ENCODE peak calls at places on chromosomes 3 and 15, in four cellular contexts. Y is GM12878, M is K562, G is HepG2. X is an unnamed sample.

GRCh38 chr15:85473455-85473854 is 93.1 kb downstream of the AKAP13 start:
- DNase-seq in Y (no peak), M (no peak), G (no peak), X (no peak)

GRCh38 chr15:34182942-34183341 is 27.0 kb downstream of the KATNBL1 start:
- DNase-seq in Y (no peak), M (no peak), G (no peak), X (no peak)

GRCh38 chr15:37824717-37825382 is 109.6 kb upstream of the TMCO5A start:
- DNase-seq in Y (no peak), M (peak), G (peak), X (no peak)

GRCh38 chr3:54217828-54218227 is 95.5 kb downstream of the CACNA2D3 start:
- DNase-seq in Y (no peak), M (no peak), G (no peak), X (no peak)

GRCh38 chr3:150391200-150391599 is 16.9 kb upstream of the TSC22D2 start:
- DNase-seq in Y (no peak), M (peak), G (no peak), X (no peak)

GRCh38 chr3:189907803-189908202 is 212.9 kb downstream of the P3H2 start:
- DNase-seq in Y (no peak), M (no peak), G (no peak), X (no peak)

GRCh38 chr15:78620021-78620838 is 566 bp downstream of the CHRNA3 start:
- DNase-seq in Y (no peak), M (no peak), G (no peak), X (peak)

GRCh38 chr15:52922871-52923270 is 132.7 kb upstream of the ONECUT1 start:
- DNase-seq in Y (no peak), M (no peak), G (no peak), X (no peak)

GRCh38 chr3:80355144-80355543 is 587.3 kb upstream of the ROBO1 start:
- DNase-seq in Y (no peak), M (no peak), G (no peak), X (no peak)

GRCh38 chr3:112579697-112580096 is 17.9 kb downstream of the SLC35A5 start:
- DNase-seq in Y (no peak), M (no peak), G (no peak), X (no peak)

DNA sequence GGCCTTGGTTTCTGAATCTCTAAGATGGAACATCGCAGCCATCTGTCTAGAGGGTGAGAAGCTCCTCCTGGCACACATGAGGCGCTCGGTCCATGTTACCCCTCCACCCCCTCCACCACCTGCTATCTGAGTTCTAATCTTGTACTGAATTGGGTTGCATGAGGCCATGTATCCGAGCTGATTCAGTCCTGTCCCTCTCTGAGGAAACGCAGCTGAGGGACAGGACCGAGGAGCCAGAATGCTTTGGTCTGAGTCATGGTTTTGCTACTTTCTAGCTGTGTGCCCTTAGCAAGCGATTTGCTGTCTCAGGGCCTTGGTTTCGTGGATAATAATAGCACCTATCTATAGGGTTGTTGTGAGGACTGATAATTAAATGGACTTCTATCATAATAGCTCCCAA is 87.8 kb upstream of the SEC13 start:
- DNase-seq in Y (no peak), M (no peak), G (no peak), X (no peak)
- TF ChIP-seq TARDBP in Y (no peak), M (no peak), G (no peak), X (no peak)

GRCh38 chr3:99678023-99678422 is 39.6 kb downstream of the COL8A1 start:
- DNase-seq in Y (no peak), M (no peak), G (no peak), X (no peak)

GRCh38 chr3:99669879-99670555 is 31.6 kb downstream of the COL8A1 start:
- DNase-seq in Y (no peak), M (no peak), G (no peak), X (no peak)

GRCh38 chr3:99670556-99670950 is 32.2 kb downstream of the COL8A1 start:
- DNase-seq in Y (no peak), M (no peak), G (no peak), X (no peak)

GRCh38 chr3:99678926-99679325 is 40.5 kb downstream of the COL8A1 start:
- DNase-seq in Y (no peak), M (no peak), G (no peak), X (no peak)

GRCh38 chr3:99674086-99674789 is 35.8 kb downstream of the COL8A1 start:
- DNase-seq in Y (no peak), M (no peak), G (no peak), X (no peak)
- TF ChIP-seq TARDBP in Y (no peak), M (no peak), G (no peak), X (no peak)

DNA sequence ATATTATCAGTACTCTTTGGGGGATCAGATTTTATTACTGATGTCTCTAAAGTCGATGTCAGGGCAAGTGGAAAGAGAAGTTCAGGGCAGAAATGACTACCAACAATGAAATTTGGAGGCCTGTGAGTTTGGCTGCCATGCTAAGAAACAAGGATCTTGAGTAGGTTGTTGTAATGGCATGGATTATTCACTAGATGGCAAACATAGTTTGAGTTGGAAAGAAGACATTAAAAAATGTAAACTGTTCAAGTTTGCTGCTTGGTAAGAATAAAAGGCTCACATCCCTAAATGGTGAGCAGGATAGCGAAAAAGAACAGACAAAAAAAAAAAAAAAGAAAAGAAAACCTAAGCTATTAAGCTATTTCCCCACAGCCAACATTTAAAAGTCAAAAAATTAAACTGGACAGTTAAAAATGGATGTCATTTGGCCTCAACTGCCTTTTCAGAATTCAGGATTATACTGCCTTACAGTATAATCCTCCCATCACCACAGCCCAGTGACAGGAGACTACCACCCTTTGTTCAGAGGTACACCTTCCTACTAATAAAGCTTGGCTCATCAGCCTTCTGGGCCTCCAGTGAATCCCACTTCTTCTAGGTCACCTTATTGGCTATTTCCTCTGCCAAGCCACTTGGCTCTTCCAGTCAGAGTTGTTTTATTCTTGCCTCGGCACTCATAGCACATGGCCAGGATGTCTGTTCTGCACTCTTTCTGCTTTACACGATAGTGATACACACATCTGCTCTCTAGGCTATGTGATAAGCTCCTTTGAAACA is 163.7 kb downstream of the PLD1 start:
- DNase-seq in Y (no peak), M (peak), G (peak), X (peak)
- TF ChIP-seq TARDBP in Y (no peak), M (no peak), G (no peak), X (no peak)

GRCh38 chr15:62878070-62878469 is 164.5 kb upstream of the TPM1 start:
- DNase-seq in Y (no peak), M (no peak), G (no peak), X (no peak)
- TF ChIP-seq TARDBP in Y (no peak), M (no peak), G (no peak), X (no peak)

DNA sequence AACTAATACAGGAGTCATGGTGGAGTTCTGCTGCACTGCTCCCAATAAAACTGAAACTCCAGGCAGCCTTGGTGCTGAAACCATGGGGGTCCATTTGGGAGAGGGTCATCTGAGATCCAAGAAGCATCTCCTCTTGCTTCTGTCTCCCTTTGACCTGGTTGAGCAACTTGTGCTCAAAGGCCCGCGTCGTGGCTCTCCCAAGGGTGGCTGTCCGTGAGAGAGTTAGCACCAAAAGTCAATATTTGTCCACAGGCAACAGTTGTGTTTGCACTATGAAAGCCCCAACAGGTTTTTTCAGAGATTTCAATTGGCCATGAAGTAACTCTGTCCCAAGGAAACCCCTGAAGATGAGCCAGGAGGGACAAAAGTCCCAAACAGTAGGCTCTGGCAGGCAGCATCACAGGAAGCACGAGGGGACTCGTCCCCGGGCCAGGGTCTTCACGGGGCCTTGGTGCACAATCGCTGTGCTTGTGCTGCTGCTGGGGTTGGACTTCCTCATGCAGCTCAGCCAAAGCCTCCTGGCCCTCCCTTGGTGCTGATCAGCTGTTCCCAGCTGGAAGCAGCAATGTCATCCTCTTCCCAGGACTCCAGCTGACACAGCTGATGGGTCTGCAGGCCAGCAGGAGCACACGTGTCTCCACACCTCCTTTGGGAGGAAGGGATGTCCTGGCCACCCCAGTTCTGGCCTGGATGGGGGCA is 39.4 kb upstream of the WNT5A start:
- DNase-seq in Y (no peak), M (no peak), G (peak), X (no peak)
- TF ChIP-seq TARDBP in Y (no peak), M (no peak), G (no peak), X (no peak)

DNA sequence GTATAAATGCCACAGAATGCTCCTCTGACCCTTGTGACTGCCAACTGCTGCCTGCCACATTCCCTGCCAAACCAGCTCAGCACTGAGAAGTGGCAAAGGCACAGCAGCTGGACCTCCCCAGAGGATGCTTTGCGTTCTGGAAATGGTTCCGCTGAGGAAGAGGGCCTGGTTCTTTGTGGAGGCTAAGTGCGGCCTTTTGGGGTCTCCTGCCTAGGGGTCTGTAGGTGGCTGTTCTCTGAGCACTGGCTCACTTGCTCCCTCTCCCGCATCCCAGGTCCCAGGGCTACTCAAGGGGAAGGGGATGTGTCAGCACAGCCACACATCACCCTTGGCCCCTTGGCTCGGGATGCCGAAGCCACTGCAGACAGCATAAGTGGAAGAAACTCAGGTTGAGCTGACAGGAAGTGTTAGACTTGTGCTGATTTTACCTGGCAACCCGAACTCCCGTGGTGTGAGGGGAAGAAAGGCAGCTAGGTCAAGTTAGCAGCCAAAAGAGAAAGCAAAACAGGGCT is 56.8 kb upstream of the POMGNT2 start:
- DNase-seq in Y (no peak), M (no peak), G (no peak), X (no peak)
- TF ChIP-seq TARDBP in Y (no peak), M (no peak), G (no peak), X (no peak)

GRCh38 chr3:115845986-115846385 is 222.7 kb downstream of the GAP43 start:
- DNase-seq in Y (no peak), M (no peak), G (no peak), X (no peak)
- TF ChIP-seq TARDBP in Y (no peak), M (no peak), G (no peak), X (no peak)

DNA sequence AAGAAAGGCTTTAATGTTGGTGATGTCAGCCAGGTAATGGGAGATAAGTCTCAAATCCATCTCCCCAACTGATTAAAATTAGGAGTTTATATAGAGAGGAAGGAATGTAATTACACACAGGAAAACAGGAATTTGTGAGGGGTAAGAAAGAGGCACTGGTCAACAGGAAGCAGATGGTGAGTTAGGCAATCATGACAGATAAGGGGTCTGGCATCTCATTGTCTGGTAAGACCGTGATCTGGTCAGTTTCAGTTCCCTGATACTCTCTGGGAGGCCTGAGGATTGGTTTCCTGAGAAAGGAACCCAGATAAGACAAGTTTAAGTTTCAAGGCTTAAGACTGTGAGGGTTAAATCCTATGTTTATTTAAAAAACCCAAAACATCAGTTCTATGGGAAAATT is 414.7 kb upstream of the ARRDC4 start:
- DNase-seq in Y (no peak), M (no peak), G (no peak), X (no peak)
- TF ChIP-seq TARDBP in Y (no peak), M (no peak), G (no peak), X (no peak)

X was measured in HEK293T.